ENCODE peak calls at places on chromosomes 13 and 19, in nine cellular contexts. One of them, this sample, is unnamed.
A peak's percentile ranks its signal among the peaks of the same experiment; 100 is the strongest.

GRCh38 chr19:42422576-42423461 is 4.4 kb downstream of the LIPE start:
- DNase-seq in stomach: no peak
- DNase-seq in adrenal gland: peak; percentile 58
- DNase-seq in KBM-7: peak; percentile 20
- DNase-seq in PC-9: peak; percentile 58
- DNase-seq in tibial nerve: no peak
- DNase-seq in COLO829: no peak
- DNase-seq in CD4-positive, alpha-beta T cell: peak; percentile 56
- DNase-seq in activated CD8-positive, alpha-beta memory T cell treated with anti-CD3 and anti-CD28 coated beads for 4 hours: peak; percentile 16
- DNase-seq in this sample: no peak

GRCh38 chr19:33638167-33639033 is 16.6 kb downstream of the CHST8 start:
- DNase-seq in stomach: no peak
- DNase-seq in adrenal gland: no peak
- DNase-seq in KBM-7: no peak
- DNase-seq in PC-9: no peak
- DNase-seq in tibial nerve: no peak
- DNase-seq in COLO829: no peak
- DNase-seq in CD4-positive, alpha-beta T cell: no peak
- DNase-seq in activated CD8-positive, alpha-beta memory T cell treated with anti-CD3 and anti-CD28 coated beads for 4 hours: no peak
- DNase-seq in this sample: no peak

GRCh38 chr13:92251815-92252214 is 853.4 kb downstream of the GPC5 start:
- DNase-seq in stomach: no peak
- DNase-seq in adrenal gland: no peak
- DNase-seq in KBM-7: no peak
- DNase-seq in PC-9: no peak
- DNase-seq in tibial nerve: no peak
- DNase-seq in COLO829: no peak
- DNase-seq in CD4-positive, alpha-beta T cell: no peak
- DNase-seq in activated CD8-positive, alpha-beta memory T cell treated with anti-CD3 and anti-CD28 coated beads for 4 hours: no peak
- DNase-seq in this sample: no peak

GRCh38 chr19:2246801-2247361 is 2.2 kb upstream of the AMH start:
- DNase-seq in stomach: peak; percentile 50
- DNase-seq in adrenal gland: peak; percentile 53
- DNase-seq in KBM-7: no peak
- DNase-seq in PC-9: no peak
- DNase-seq in tibial nerve: no peak
- DNase-seq in COLO829: no peak
- DNase-seq in CD4-positive, alpha-beta T cell: no peak
- DNase-seq in activated CD8-positive, alpha-beta memory T cell treated with anti-CD3 and anti-CD28 coated beads for 4 hours: no peak
- DNase-seq in this sample: no peak

GRCh38 chr13:98842858-98843481 is 90.5 kb upstream of the SLC15A1 start:
- DNase-seq in stomach: peak; percentile 71
- DNase-seq in adrenal gland: peak; percentile 82
- DNase-seq in KBM-7: peak; percentile 76
- DNase-seq in PC-9: peak; percentile 62
- DNase-seq in tibial nerve: peak; percentile 44
- DNase-seq in COLO829: peak; percentile 72
- DNase-seq in CD4-positive, alpha-beta T cell: peak; percentile 49
- DNase-seq in activated CD8-positive, alpha-beta memory T cell treated with anti-CD3 and anti-CD28 coated beads for 4 hours: peak; percentile 31
- DNase-seq in this sample: peak; percentile 26

GRCh38 chr13:96671073-96671472 is 323.2 kb downstream of the OXGR1 start:
- DNase-seq in stomach: no peak
- DNase-seq in adrenal gland: no peak
- DNase-seq in KBM-7: no peak
- DNase-seq in PC-9: no peak
- DNase-seq in tibial nerve: no peak
- DNase-seq in COLO829: no peak
- DNase-seq in CD4-positive, alpha-beta T cell: no peak
- DNase-seq in activated CD8-positive, alpha-beta memory T cell treated with anti-CD3 and anti-CD28 coated beads for 4 hours: no peak
- DNase-seq in this sample: no peak

GRCh38 chr19:42096255-42096837 is 20.4 kb downstream of the ZNF574 start:
- DNase-seq in stomach: no peak
- DNase-seq in adrenal gland: no peak
- DNase-seq in KBM-7: no peak
- DNase-seq in PC-9: no peak
- DNase-seq in tibial nerve: no peak
- DNase-seq in COLO829: no peak
- DNase-seq in CD4-positive, alpha-beta T cell: no peak
- DNase-seq in activated CD8-positive, alpha-beta memory T cell treated with anti-CD3 and anti-CD28 coated beads for 4 hours: no peak
- DNase-seq in this sample: no peak

GRCh38 chr19:47680858-47681332 is 32.3 kb upstream of the EHD2 start:
- DNase-seq in stomach: no peak
- DNase-seq in adrenal gland: no peak
- DNase-seq in KBM-7: no peak
- DNase-seq in PC-9: no peak
- DNase-seq in tibial nerve: no peak
- DNase-seq in COLO829: no peak
- DNase-seq in CD4-positive, alpha-beta T cell: no peak
- DNase-seq in activated CD8-positive, alpha-beta memory T cell treated with anti-CD3 and anti-CD28 coated beads for 4 hours: no peak
- DNase-seq in this sample: no peak

GRCh38 chr19:30711296-30711695 is 339.1 kb downstream of the ZNF536 start:
- DNase-seq in stomach: no peak
- DNase-seq in adrenal gland: no peak
- DNase-seq in KBM-7: no peak
- DNase-seq in PC-9: no peak
- DNase-seq in tibial nerve: no peak
- DNase-seq in COLO829: no peak
- DNase-seq in CD4-positive, alpha-beta T cell: no peak
- DNase-seq in activated CD8-positive, alpha-beta memory T cell treated with anti-CD3 and anti-CD28 coated beads for 4 hours: no peak
- DNase-seq in this sample: no peak

GRCh38 chr19:16825312-16826168 is 3.7 kb upstream of the SIN3B start:
- DNase-seq in stomach: peak; percentile 53
- DNase-seq in adrenal gland: peak; percentile 76
- DNase-seq in KBM-7: peak; percentile 9
- DNase-seq in PC-9: no peak
- DNase-seq in tibial nerve: peak; percentile 28
- DNase-seq in COLO829: no peak
- DNase-seq in CD4-positive, alpha-beta T cell: no peak
- DNase-seq in activated CD8-positive, alpha-beta memory T cell treated with anti-CD3 and anti-CD28 coated beads for 4 hours: no peak
- DNase-seq in this sample: peak; percentile 26

GRCh38 chr19:47133021-47133471 is 2.4 kb downstream of the SAE1 start:
- DNase-seq in stomach: no peak
- DNase-seq in adrenal gland: no peak
- DNase-seq in KBM-7: no peak
- DNase-seq in PC-9: no peak
- DNase-seq in tibial nerve: no peak
- DNase-seq in COLO829: no peak
- DNase-seq in CD4-positive, alpha-beta T cell: no peak
- DNase-seq in activated CD8-positive, alpha-beta memory T cell treated with anti-CD3 and anti-CD28 coated beads for 4 hours: no peak
- DNase-seq in this sample: no peak

GRCh38 chr13:24261566-24261965 is 47.8 kb upstream of the C1QTNF9 start:
- DNase-seq in stomach: no peak
- DNase-seq in adrenal gland: no peak
- DNase-seq in KBM-7: no peak
- DNase-seq in PC-9: no peak
- DNase-seq in tibial nerve: no peak
- DNase-seq in COLO829: no peak
- DNase-seq in CD4-positive, alpha-beta T cell: peak; percentile 44
- DNase-seq in activated CD8-positive, alpha-beta memory T cell treated with anti-CD3 and anti-CD28 coated beads for 4 hours: no peak
- DNase-seq in this sample: no peak

GRCh38 chr13:67075239-67075638 is 154.9 kb downstream of the PCDH9 start:
- DNase-seq in stomach: no peak
- DNase-seq in adrenal gland: no peak
- DNase-seq in KBM-7: no peak
- DNase-seq in PC-9: no peak
- DNase-seq in tibial nerve: no peak
- DNase-seq in COLO829: peak; percentile 6
- DNase-seq in CD4-positive, alpha-beta T cell: no peak
- DNase-seq in activated CD8-positive, alpha-beta memory T cell treated with anti-CD3 and anti-CD28 coated beads for 4 hours: no peak
- DNase-seq in this sample: no peak

GRCh38 chr19:35267818-35268545 is 780 bp upstream of the USF2 start:
- DNase-seq in stomach: peak; percentile 78
- DNase-seq in adrenal gland: peak; percentile 72
- DNase-seq in KBM-7: peak; percentile 55
- DNase-seq in PC-9: no peak
- DNase-seq in tibial nerve: peak; percentile 54
- DNase-seq in COLO829: peak; percentile 94
- DNase-seq in CD4-positive, alpha-beta T cell: peak; percentile 55
- DNase-seq in activated CD8-positive, alpha-beta memory T cell treated with anti-CD3 and anti-CD28 coated beads for 4 hours: peak; percentile 48
- DNase-seq in this sample: no peak

GRCh38 chr19:17829855-17830566 is 8.7 kb upstream of the INSL3 start:
- DNase-seq in stomach: no peak
- DNase-seq in adrenal gland: peak; percentile 49
- DNase-seq in KBM-7: no peak
- DNase-seq in PC-9: peak; percentile 72
- DNase-seq in tibial nerve: no peak
- DNase-seq in COLO829: peak; percentile 81
- DNase-seq in CD4-positive, alpha-beta T cell: no peak
- DNase-seq in activated CD8-positive, alpha-beta memory T cell treated with anti-CD3 and anti-CD28 coated beads for 4 hours: no peak
- DNase-seq in this sample: no peak

GRCh38 chr13:42574435-42575311 is 721 bp downstream of the TNFSF11 start:
- DNase-seq in stomach: no peak
- DNase-seq in adrenal gland: no peak
- DNase-seq in KBM-7: no peak
- DNase-seq in PC-9: no peak
- DNase-seq in tibial nerve: no peak
- DNase-seq in COLO829: no peak
- DNase-seq in CD4-positive, alpha-beta T cell: no peak
- DNase-seq in activated CD8-positive, alpha-beta memory T cell treated with anti-CD3 and anti-CD28 coated beads for 4 hours: peak; percentile 63
- DNase-seq in this sample: no peak

GRCh38 chr19:36418287-36419001 is at the start of gene ZFP82:
- DNase-seq in stomach: peak; percentile 58
- DNase-seq in adrenal gland: peak; percentile 74
- DNase-seq in KBM-7: no peak
- DNase-seq in PC-9: no peak
- DNase-seq in tibial nerve: peak; percentile 53
- DNase-seq in COLO829: no peak
- DNase-seq in CD4-positive, alpha-beta T cell: peak; percentile 60
- DNase-seq in activated CD8-positive, alpha-beta memory T cell treated with anti-CD3 and anti-CD28 coated beads for 4 hours: peak; percentile 57
- DNase-seq in this sample: peak; percentile 44

GRCh38 chr13:97352815-97353214 is 81.2 kb upstream of the RAP2A start:
- DNase-seq in stomach: no peak
- DNase-seq in adrenal gland: no peak
- DNase-seq in KBM-7: no peak
- DNase-seq in PC-9: no peak
- DNase-seq in tibial nerve: no peak
- DNase-seq in COLO829: no peak
- DNase-seq in CD4-positive, alpha-beta T cell: no peak
- DNase-seq in activated CD8-positive, alpha-beta memory T cell treated with anti-CD3 and anti-CD28 coated beads for 4 hours: no peak
- DNase-seq in this sample: no peak